ENCODE peak calls at places on chromosome 19, in four cellular contexts. U, B, N and W are unnamed samples.

GRCh38 chr19:21586341-21587116 is 81.1 kb downstream of the ZNF429 start:
- DNase-seq in N (no peak), U (peak; percentile 33), B (peak; percentile 64), W (no peak)

GRCh38 chr19:16702123-16702522 is 17.5 kb upstream of the NWD1 start:
- DNase-seq in B (peak; percentile 58), N (no peak), U (no peak), W (no peak)

GRCh38 chr19:5828661-5829566 is 10.6 kb downstream of the FUT6 start:
- DNase-seq in N (no peak), U (peak; percentile 50), B (peak; percentile 68), W (no peak)

GRCh38 chr19:12721656-12722565 is 1.8 kb downstream of the TNPO2 start:
- DNase-seq in U (peak; percentile 78), B (peak; percentile 74), N (peak; percentile 3), W (peak; percentile 41)

GRCh38 chr19:40341601-40342482 is 6.4 kb downstream of the C19orf47 start:
- DNase-seq in U (no peak), B (peak; percentile 88), N (no peak), W (no peak)

GRCh38 chr19:55492362-55492944 is 4.2 kb downstream of the SSC5D start:
- DNase-seq in B (no peak), N (no peak), U (no peak), W (no peak)

GRCh38 chr19:50933640-50934039 is 19.2 kb downstream of the KLK5 start:
- DNase-seq in B (no peak), N (no peak), U (no peak), W (no peak)

GRCh38 chr19:9565900-9566705 is 18.2 kb downstream of the ZNF121 start:
- DNase-seq in N (no peak), U (no peak), B (no peak), W (no peak)

GRCh38 chr19:51372649-51373504 is at the start of gene NKG7:
- DNase-seq in N (peak; percentile 40), U (no peak), B (no peak), W (peak; percentile 89)

GRCh38 chr19:1011831-1012333 is 9.0 kb downstream of the TMEM259 start:
- DNase-seq in U (no peak), B (no peak), N (no peak), W (no peak)

GRCh38 chr19:49758292-49758691 is 4.8 kb downstream of the TSKS start:
- DNase-seq in N (no peak), B (no peak), U (no peak), W (no peak)

GRCh38 chr19:58003153-58003828 is 671 bp upstream of the ZNF606 start:
- DNase-seq in N (no peak), U (no peak), B (no peak), W (no peak)

GRCh38 chr19:34662919-34663318 is 14.0 kb downstream of the SCGB2B2 start:
- DNase-seq in B (no peak), N (peak; percentile 54), U (no peak), W (peak; percentile 90)

GRCh38 chr19:7916137-7916907 is 1.7 kb downstream of the TGFBR3L start:
- DNase-seq in U (peak; percentile 55), B (peak; percentile 54), N (peak; percentile 57), W (peak; percentile 41)

GRCh38 chr19:456547-457110 is 4.2 kb downstream of the SHC2 start:
- DNase-seq in N (no peak), B (no peak), U (no peak), W (no peak)

GRCh38 chr19:16296713-16297112 is 27.9 kb upstream of the KLF2 start:
- DNase-seq in U (no peak), B (no peak), N (no peak), W (no peak)

GRCh38 chr19:31448221-31448657 is 99.0 kb upstream of the TSHZ3 start:
- DNase-seq in U (peak; percentile 39), B (peak; percentile 89), N (no peak), W (no peak)

GRCh38 chr19:1699998-1700732 is 47.8 kb upstream of the TCF3 start:
- DNase-seq in B (no peak), U (no peak), N (no peak), W (no peak)

GRCh38 chr19:35483089-35483488 is 7.2 kb downstream of the KRTDAP start:
- DNase-seq in U (no peak), N (no peak), B (no peak), W (no peak)